ENCODE peak calls at places on chromosomes 16 and 17, in five cellular contexts. B is neural progenitor cell, O is SJCRH30, Z is upper lobe of right lung, D is transverse colon. K is an unnamed sample. For H3K4me1, the result is how much of the 10 kb centered on the place peaks cover.

GRCh38 chr16:72876221-72876620 is 171.7 kb downstream of the ZFHX3 start:
- DNase-seq in B (no peak), O (no peak), Z (peak), D (peak), K (peak)

GRCh38 chr16:81004646-81005353 is 1.9 kb downstream of the CMC2 start:
- DNase-seq in B (peak), O (no peak), Z (no peak), D (no peak), K (no peak)

GRCh38 chr17:348692-349425 is 3.7 kb downstream of the RPH3AL start:
- DNase-seq in B (peak), O (no peak), Z (peak), D (peak), K (no peak)

GRCh38 chr16:11909653-11910551 is 5.9 kb downstream of the GSPT1 start:
- DNase-seq in B (no peak), O (no peak), Z (no peak), D (no peak), K (no peak)

GRCh38 chr17:59353936-59354755 is 22.7 kb downstream of the YPEL2 start:
- DNase-seq in B (no peak), O (peak), Z (no peak), D (no peak), K (no peak)

GRCh38 chr16:67968440-67969285 is at the start of gene SLC12A4:
- DNase-seq in B (peak), O (peak), Z (peak), D (peak), K (peak)

GRCh38 chr16:11452298-11452697 is 107.0 kb downstream of the RMI2 start:
- DNase-seq in B (no peak), O (no peak), Z (no peak), D (no peak), K (peak)

GRCh38 chr16:81593481-81593880 is 148.9 kb downstream of the CMIP start:
- DNase-seq in B (no peak), O (no peak), Z (no peak), D (no peak), K (no peak)

GRCh38 chr16:61820398-61820797 is 215.8 kb downstream of the CDH8 start:
- DNase-seq in B (no peak), O (no peak), Z (no peak), D (no peak), K (no peak)

GRCh38 chr16:86505185-86505898 is 5.0 kb upstream of the FOXF1 start:
- DNase-seq in B (peak), O (peak), Z (no peak), D (no peak), K (no peak)

GRCh38 chr16:86503830-86504229 is 6.5 kb upstream of the FOXF1 start:
- DNase-seq in B (no peak), O (no peak), Z (no peak), D (no peak), K (no peak)

GRCh38 chr16:86502856-86503748 is 7.2 kb upstream of the FOXF1 start:
- DNase-seq in B (peak), O (no peak), Z (no peak), D (no peak), K (no peak)

GRCh38 chr16:86505899-86506864 is 4.1 kb upstream of the FOXF1 start:
- DNase-seq in B (no peak), O (no peak), Z (no peak), D (no peak), K (no peak)

DNA sequence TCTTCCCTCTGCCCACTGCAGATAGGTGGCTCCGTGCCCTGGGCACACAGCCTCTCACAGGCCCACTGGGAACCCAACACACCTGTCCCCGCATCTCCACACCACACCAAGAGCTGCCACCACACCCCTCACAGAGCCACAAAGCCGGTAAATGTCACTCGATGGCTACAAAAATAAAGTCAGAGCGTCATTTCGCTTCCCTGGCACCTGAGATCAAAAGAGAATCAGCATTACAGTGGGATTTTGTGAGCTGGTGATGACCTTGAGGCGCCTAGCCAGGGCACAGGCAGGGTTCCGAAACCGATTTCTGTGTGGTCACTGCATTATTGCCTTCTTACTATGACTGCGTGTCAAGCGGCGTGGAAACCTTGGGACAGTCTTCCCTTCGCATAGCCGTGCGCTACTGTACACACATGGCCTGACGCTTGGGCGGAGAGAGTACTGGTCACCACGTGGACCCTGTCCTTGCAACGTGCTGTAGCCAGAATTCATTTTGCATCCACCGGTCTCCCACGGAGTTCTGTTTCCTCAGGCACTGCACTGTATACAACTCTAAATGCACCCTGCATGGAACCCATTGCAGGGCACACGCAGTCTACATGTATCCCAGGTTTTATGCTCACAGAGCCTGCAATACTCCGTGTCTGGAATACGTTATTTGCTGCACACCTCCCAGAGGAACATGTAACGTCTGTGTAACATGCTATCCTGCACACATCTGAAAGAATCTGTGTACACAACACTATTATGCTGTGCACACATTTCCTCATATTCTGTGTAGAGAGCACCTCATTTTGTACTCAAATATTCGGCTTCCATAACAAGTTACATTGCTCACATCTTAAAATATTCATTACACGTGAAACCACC is 5.8 kb upstream of the FOXF1 start:
- DNase-seq in B (no peak), O (no peak), Z (no peak), D (no peak), K (no peak)
- H3K4me3 ChIP-seq in B (no peak), O (peak), Z (peak), D (peak), K (no peak)

GRCh38 chr16:2786061-2786825 is 1.1 kb downstream of the PRSS33 start:
- DNase-seq in B (no peak), O (no peak), Z (peak), D (no peak), K (no peak)
- H3K4me1 ChIP-seq in B (under half), O (under half), Z (under half), D (under half), K (under half)

GRCh38 chr17:77145635-77146632 is 5.2 kb downstream of the SEC14L1 start:
- DNase-seq in B (no peak), O (peak), Z (peak), D (peak), K (peak)
- H3K4me3 ChIP-seq in B (no peak), O (no peak), Z (peak), D (no peak), K (peak)

DNA sequence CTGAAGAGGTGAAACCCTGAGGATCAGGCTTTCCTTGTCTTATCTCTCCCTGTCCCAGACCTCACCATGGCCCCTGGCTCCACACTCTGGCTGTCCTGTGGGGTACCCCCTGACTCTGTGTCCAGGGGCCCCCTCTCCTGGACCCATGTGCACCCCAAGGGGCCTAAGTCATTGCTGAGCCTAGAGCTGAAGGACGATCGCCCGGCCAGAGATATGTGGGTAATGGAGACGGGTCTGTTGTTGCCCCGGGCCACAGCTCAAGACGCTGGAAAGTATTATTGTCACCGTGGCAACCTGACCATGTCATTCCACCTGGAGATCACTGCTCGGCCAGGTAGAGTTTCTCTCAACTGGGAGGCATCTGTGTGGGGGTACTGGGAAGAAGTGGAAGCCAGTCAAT is 1.4 kb downstream of the CD19 start:
- DNase-seq in B (no peak), O (no peak), Z (no peak), D (no peak), K (no peak)
- H3K4me1 ChIP-seq in B (under half), O (under half), Z (under half), D (under half), K (under half)

DNA sequence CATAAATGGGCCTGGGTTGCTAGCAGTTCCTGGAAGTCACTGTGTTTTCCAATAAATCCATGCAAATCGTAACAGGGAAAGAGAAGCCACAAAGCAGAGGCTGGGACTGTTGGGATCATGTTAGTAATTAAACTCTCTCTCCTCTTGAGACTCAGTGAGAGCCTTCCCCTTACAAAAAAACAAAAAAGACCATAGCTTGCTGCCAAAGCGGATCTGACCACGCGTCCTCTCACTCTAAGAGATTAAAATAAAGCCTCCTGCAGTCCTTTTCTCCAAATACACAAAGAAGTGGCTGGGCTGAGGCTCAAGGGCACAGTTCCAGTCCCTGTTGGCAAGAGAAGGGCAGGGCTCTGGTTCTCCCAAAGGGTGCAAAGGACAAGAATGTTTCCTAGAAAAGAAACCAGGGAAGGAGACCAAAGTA is 38.5 kb downstream of the PIGL start:
- DNase-seq in B (peak), O (no peak), Z (no peak), D (peak), K (peak)
- H3K4me3 ChIP-seq in B (no peak), O (no peak), Z (peak), D (peak), K (no peak)

GRCh38 chr16:85259831-85260165 is 147.5 kb upstream of the CIBAR2 start:
- DNase-seq in B (peak), O (peak), Z (no peak), D (no peak), K (no peak)

GRCh38 chr16:85259115-85259830 is 147.0 kb upstream of the CIBAR2 start:
- DNase-seq in B (no peak), O (peak), Z (no peak), D (no peak), K (no peak)

GRCh38 chr16:85257483-85257882 is 145.2 kb upstream of the CIBAR2 start:
- DNase-seq in B (no peak), O (no peak), Z (no peak), D (no peak), K (no peak)

GRCh38 chr16:85258166-85258565 is 145.9 kb upstream of the CIBAR2 start:
- DNase-seq in B (no peak), O (peak), Z (no peak), D (no peak), K (no peak)

DNA sequence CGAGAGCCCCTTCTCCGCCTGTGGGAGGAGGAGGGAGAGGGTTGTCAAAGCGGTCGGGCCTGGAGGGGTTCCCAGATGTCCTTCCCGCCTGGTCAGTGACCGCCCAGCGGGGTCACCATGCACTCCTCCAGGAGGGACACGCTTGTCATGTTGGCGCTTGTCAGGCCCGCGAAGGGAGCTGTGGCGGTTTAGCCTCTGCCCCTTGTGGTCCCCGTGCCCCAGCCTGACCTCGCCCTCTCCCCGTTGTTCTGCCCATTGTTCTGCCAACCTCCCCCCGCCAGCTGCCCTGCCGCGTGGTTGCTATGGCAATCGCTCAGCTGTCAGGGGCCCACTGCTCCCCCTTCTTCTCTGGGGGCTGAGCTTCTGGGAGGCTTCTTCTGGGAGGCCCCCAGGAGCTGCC is 146.3 kb upstream of the CIBAR2 start:
- DNase-seq in B (peak), O (peak), Z (no peak), D (no peak), K (no peak)
- H3K4me1 ChIP-seq in B (under half), O (under half), Z (under half), D (under half), K (under half)

GRCh38 chr17:8315740-8316217 is 5.7 kb downstream of the ARHGEF15 start:
- DNase-seq in B (peak), O (no peak), Z (no peak), D (no peak), K (no peak)
- H3K4me3 ChIP-seq in B (peak), O (no peak), Z (no peak), D (no peak), K (no peak)

GRCh38 chr17:40327244-40327666 is 18.3 kb downstream of the RARA start:
- DNase-seq in B (no peak), O (no peak), Z (no peak), D (no peak), K (peak)
- H3K4me1 ChIP-seq in B (under half), O (under half), Z (half or more), D (half or more), K (half or more)

GRCh38 chr17:82237746-82238561 is 9.1 kb downstream of the SLC16A3 start:
- DNase-seq in B (no peak), O (no peak), Z (peak), D (no peak), K (peak)

GRCh38 chr17:82237083-82237745 is 8.4 kb downstream of the SLC16A3 start:
- DNase-seq in B (no peak), O (peak), Z (peak), D (no peak), K (peak)

GRCh38 chr17:82239926-82240505 is 11.2 kb downstream of the SLC16A3 start:
- DNase-seq in B (no peak), O (no peak), Z (no peak), D (no peak), K (peak)

GRCh38 chr17:82239401-82239925 is 10.6 kb downstream of the SLC16A3 start:
- DNase-seq in B (no peak), O (no peak), Z (no peak), D (no peak), K (peak)

DNA sequence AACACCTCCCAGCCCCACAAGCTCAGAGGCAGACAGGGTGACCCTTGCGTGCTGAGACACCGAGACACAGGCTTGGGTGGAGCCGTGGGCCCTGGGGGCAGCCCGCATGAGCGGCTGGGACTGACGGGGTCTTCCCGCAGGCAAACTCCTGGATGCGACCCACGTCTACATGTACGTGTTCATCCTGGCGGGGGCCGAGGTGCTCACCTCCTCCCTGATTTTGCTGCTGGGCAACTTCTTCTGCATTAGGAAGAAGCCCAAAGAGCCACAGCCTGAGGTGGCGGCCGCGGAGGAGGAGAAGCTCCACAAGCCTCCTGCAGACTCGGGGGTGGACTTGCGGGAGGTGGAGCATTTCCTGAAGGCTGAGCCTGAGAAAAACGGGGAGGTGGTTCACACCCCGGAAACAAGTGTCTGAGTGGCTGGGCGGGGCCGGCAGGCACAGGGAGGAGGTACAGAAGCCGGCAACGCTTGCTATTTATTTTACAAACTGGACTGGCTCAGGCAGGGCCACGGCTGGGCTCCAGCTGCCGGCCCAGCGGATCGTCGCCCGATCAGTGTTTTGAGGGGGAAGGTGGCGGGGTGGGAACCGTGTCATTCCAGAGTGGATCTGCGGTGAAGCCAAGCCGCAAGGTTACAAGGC is 9.8 kb downstream of the SLC16A3 start:
- DNase-seq in B (no peak), O (peak), Z (peak), D (peak), K (peak)
- H3K4me3 ChIP-seq in B (no peak), O (no peak), Z (peak), D (no peak), K (no peak)

DNA sequence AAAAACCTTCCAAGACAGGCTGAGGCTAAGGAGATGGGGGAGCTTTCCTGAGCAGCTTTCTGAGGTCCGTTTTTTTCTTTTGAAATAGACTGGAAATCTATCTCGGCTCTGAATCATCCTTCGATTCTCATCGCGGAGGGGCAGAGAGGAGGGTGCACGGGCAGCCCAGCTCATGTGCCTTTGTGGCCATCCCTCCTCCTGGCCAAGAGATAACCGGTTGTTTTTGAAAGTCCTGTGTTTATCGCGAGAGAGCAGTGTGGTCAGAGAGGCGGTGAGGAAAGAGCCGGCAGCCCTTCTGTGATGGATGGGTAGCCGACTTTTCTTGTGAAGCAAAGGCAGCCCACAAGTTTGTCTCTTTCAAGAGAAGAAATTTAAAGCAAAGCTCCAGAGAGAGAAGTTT is 191.6 kb downstream of the CCDC182 start:
- DNase-seq in B (no peak), O (peak), Z (no peak), D (no peak), K (no peak)
- H3K4me1 ChIP-seq in B (half or more), O (under half), Z (under half), D (under half), K (under half)